ENCODE peak calls at places on chromosomes 5 and 9, in four cellular contexts. X is breast epithelium; A is CD8-positive, alpha-beta T cell; F is H1. Z is an unnamed sample.

GRCh38 chr5:160001457-160001856 is 7.5 kb upstream of the TTC1 start:
- DNase-seq in X (no peak), A (no peak), F (no peak), Z (no peak)

GRCh38 chr5:501833-502184 is 22.4 kb downstream of the SLC9A3 start:
- DNase-seq in X (no peak), A (no peak), F (no peak), Z (no peak)

GRCh38 chr5:92505925-92506324 is 1075.1 kb downstream of the NR2F1-AS1 start:
- DNase-seq in X (no peak), A (no peak), F (no peak), Z (no peak)

GRCh38 chr5:109779036-109779735 is 89.5 kb downstream of the MAN2A1 start:
- DNase-seq in X (no peak), A (no peak), F (no peak), Z (no peak)

GRCh38 chr5:145834917-145835838 is at the start of gene PRELID2:
- DNase-seq in X (peak; percentile 85), A (peak; percentile 11), F (peak; percentile 91), Z (peak; percentile 92)

GRCh38 chr5:160262665-160263064 is 33.4 kb downstream of the FABP6 start:
- DNase-seq in X (no peak), A (no peak), F (no peak), Z (no peak)

GRCh38 chr5:139660916-139661814 is 13.0 kb downstream of the CXXC5 start:
- DNase-seq in X (peak; percentile 85), A (no peak), F (no peak), Z (peak; percentile 90)

GRCh38 chr5:124679578-124680210 is 66.7 kb downstream of the ZNF608 start:
- DNase-seq in X (no peak), A (no peak), F (no peak), Z (no peak)

GRCh38 chr5:36441215-36441614 is 139.5 kb upstream of the RANBP3L start:
- DNase-seq in X (no peak), A (no peak), F (no peak), Z (no peak)

GRCh38 chr5:159208508-159209437 is 580 bp downstream of the RNF145 start:
- DNase-seq in X (peak; percentile 51), A (peak; percentile 14), F (peak; percentile 64), Z (peak; percentile 32)

GRCh38 chr9:68793605-68794343 is 88.7 kb downstream of the PIP5K1B start:
- DNase-seq in X (no peak), A (no peak), F (no peak), Z (no peak)

GRCh38 chr9:76756273-76756650 is 8.0 kb upstream of the PCA3 start:
- DNase-seq in X (no peak), A (no peak), F (peak; percentile 60), Z (no peak)

GRCh38 chr9:137387891-137388560 is 34.9 kb downstream of the EXD3 start:
- DNase-seq in X (no peak), A (no peak), F (no peak), Z (peak; percentile 59)

GRCh38 chr5:176781638-176782570 is 28.5 kb upstream of the UNC5A start:
- DNase-seq in X (peak; percentile 27), A (no peak), F (no peak), Z (no peak)

GRCh38 chr5:123170816-123171345 is 81.8 kb downstream of the PRDM6 start:
- DNase-seq in X (no peak), A (no peak), F (no peak), Z (no peak)

GRCh38 chr5:102720954-102721353 is 34.2 kb upstream of the PAM start:
- DNase-seq in X (no peak), A (no peak), F (no peak), Z (no peak)

GRCh38 chr9:7210854-7211637 is 453.3 kb downstream of the KDM4C start:
- DNase-seq in X (no peak), A (no peak), F (peak; percentile 54), Z (no peak)

GRCh38 chr5:145682197-145682895 is 152.8 kb downstream of the PRELID2 start:
- DNase-seq in X (no peak), A (no peak), F (no peak), Z (no peak)

GRCh38 chr5:332843-333242 is 11.3 kb downstream of the AHRR start:
- DNase-seq in X (no peak), A (no peak), F (no peak), Z (no peak)

GRCh38 chr5:52893863-52894262 is 95.3 kb upstream of the ITGA2 start:
- DNase-seq in X (no peak), A (no peak), F (no peak), Z (no peak)

GRCh38 chr5:34584165-34584564 is 72.0 kb upstream of the RAI14 start:
- DNase-seq in X (no peak), A (no peak), F (no peak), Z (no peak)

GRCh38 chr5:126594077-126594476 is 942 bp downstream of the ALDH7A1 start:
- DNase-seq in X (no peak), A (no peak), F (no peak), Z (no peak)
- H3K27ac ChIP-seq in X (no peak overlapping the region), A (no peak overlapping the region), F (peak overlapping the region; percentile 33), Z (no peak overlapping the region)

GRCh38 chr5:4699592-4699991 is 440.5 kb upstream of the ADAMTS16 start:
- DNase-seq in X (no peak), A (no peak), F (no peak), Z (no peak)

GRCh38 chr5:4700886-4701285 is 439.2 kb upstream of the ADAMTS16 start:
- DNase-seq in X (no peak), A (no peak), F (no peak), Z (no peak)

GRCh38 chr5:4698596-4698995 is 441.5 kb upstream of the ADAMTS16 start:
- DNase-seq in X (no peak), A (no peak), F (no peak), Z (no peak)

DNA sequence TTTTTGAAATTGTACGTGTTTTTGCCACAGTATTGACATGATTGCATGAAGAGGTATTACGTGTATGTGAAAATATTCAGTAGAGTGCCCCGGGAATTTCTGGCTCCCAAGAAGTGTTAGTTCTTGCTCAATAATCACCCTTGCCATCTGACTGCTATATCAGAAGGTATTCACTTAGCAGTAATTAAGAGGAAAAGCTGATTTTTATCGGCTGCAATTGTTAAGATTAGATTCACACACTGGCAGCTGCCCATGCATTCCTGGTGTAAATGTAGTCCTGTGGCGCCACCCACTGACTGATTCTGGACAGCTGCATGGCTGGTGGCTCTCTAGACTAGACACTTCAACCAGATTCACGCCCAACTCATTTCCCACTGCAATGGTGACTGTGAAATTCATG is 440.0 kb upstream of the ADAMTS16 start:
- DNase-seq in X (peak; percentile 65), A (no peak), F (peak; percentile 82), Z (no peak)
- TF ChIP-seq CTCF in X (peak; percentile 56), A (no peak), F (peak; percentile 92), Z (no peak)

DNA sequence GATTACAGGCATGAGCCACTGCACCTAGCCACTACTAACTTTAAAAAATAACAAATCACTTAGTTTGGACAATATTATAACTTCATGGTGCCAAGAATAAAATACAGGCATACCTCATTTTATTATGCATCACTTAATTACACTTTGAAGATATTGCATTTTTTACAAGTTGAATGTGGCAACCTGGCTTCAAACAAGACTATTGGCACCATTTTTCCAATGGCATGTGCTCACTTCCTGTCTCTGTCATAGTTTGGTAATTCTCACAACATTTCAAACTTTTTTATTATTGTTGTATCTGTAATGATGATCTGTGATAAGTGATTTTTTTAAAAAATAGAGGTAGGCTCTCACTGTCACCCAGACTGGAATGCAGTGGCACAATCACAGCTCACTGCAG is 49.9 kb upstream of the ERBIN start:
- DNase-seq in X (no peak), A (no peak), F (no peak), Z (no peak)
- H3K27ac ChIP-seq in X (no peak overlapping the region), A (no peak overlapping the region), F (no peak overlapping the region), Z (no peak overlapping the region)

GRCh38 chr5:1523793-1524480 is at the start of gene LPCAT1:
- DNase-seq in X (peak; percentile 56), A (peak; percentile 66), F (peak; percentile 88), Z (peak; percentile 82)
- TF ChIP-seq CTCF in X (no peak), A (no peak), F (no peak), Z (no peak)

GRCh38 chr5:137836301-137836700 is 31.4 kb upstream of the MYOT start:
- DNase-seq in X (no peak), A (no peak), F (no peak), Z (no peak)

GRCh38 chr5:137837741-137838389 is 29.8 kb upstream of the MYOT start:
- DNase-seq in X (no peak), A (no peak), F (no peak), Z (no peak)

GRCh38 chr5:137838976-137839375 is 28.7 kb upstream of the MYOT start:
- DNase-seq in X (no peak), A (no peak), F (no peak), Z (no peak)

GRCh38 chr5:137834498-137834897 is 33.2 kb upstream of the MYOT start:
- DNase-seq in X (no peak), A (no peak), F (no peak), Z (no peak)

GRCh38 chr5:137836997-137837396 is 30.7 kb upstream of the MYOT start:
- DNase-seq in X (no peak), A (no peak), F (no peak), Z (no peak)
- H3K27ac ChIP-seq in X (no peak overlapping the region), A (no peak overlapping the region), F (no peak overlapping the region), Z (no peak overlapping the region)

DNA sequence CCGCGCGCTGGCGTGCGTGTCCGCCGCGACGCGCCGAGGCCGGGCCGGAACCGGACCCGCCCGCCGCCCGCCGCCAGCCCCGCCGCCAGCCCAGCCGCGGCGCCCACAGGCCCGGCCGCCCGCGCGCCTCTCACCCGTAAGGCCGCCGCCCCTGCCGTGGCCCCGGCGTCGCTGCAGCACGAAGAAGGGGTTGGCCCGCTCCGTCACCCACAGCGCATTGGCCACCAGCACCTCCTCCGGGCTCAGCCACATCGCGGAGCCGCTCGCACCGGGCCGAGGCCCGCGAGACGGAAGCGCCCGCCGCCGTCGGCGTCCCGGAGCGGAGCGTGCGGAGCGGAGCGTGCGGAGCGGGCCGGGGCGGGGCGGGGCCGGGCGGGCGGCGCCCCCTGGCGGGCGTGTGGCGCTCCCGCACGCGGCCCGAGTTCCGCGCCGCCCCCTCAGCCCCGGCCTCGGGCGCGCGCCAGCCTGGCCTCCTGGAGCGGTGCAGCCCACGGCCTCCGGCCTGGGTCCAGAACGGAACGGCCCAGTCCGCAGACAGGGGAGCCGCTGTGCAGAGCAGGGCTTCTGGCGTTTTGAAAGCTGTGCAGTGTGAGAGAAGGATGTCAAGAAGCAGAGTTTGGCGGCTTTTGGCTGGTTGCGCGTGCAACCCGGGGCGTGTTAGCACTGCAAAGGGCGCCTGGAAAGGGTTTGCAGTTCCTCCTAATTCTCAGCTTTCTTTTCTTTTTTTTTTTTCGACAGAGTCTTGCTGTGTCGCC is at the start of gene TBC1D9B:
- DNase-seq in X (no peak), A (peak; percentile 58), F (peak; percentile 81), Z (peak; percentile 56)
- TF ChIP-seq CTCF in X (no peak), A (peak; percentile 14), F (no peak), Z (no peak)

GRCh38 chr5:137070521-137070920 is 428.6 kb downstream of the SPOCK1 start:
- DNase-seq in X (no peak), A (no peak), F (no peak), Z (no peak)

GRCh38 chr5:137073192-137073591 is 425.9 kb downstream of the SPOCK1 start:
- DNase-seq in X (no peak), A (no peak), F (no peak), Z (no peak)

GRCh38 chr5:137071941-137072340 is 427.2 kb downstream of the SPOCK1 start:
- DNase-seq in X (no peak), A (no peak), F (no peak), Z (no peak)

GRCh38 chr5:137071526-137071925 is 427.6 kb downstream of the SPOCK1 start:
- DNase-seq in X (no peak), A (no peak), F (no peak), Z (no peak)

GRCh38 chr5:137072376-137073174 is 426.6 kb downstream of the SPOCK1 start:
- DNase-seq in X (no peak), A (no peak), F (no peak), Z (no peak)
- H3K27ac ChIP-seq in X (peak overlapping the region; percentile 64), A (no peak overlapping the region), F (no peak overlapping the region), Z (peak overlapping the region; percentile 37)